ENCODE peak calls at places on chromosomes 12 and 14, in five cellular contexts. O is amniotic epithelial cell; N is stomach; F is activated CD4-positive, alpha-beta T cell treated with anti-CD3 and anti-CD28 coated beads, Interleukin-2, amount 50 U/mL, for 24 hours; C is Peyer's patch. Q is an unnamed sample.

GRCh38 chr12:554001-554285 is 94.2 kb downstream of the B4GALNT3 start:
- DNase-seq in O (no peak), F (no peak), C (no peak), N (no peak), Q (no peak)

GRCh38 chr14:104119119-104119699 is 19.2 kb upstream of the KIF26A start:
- DNase-seq in F (no peak), O (no peak), N (peak; percentile 23), C (no peak), Q (no peak)

GRCh38 chr14:73846944-73847343 is 4.7 kb upstream of the PTGR2 start:
- DNase-seq in C (no peak), N (no peak), O (no peak), F (no peak), Q (no peak)

GRCh38 chr14:103501041-103501870 is 21.4 kb downstream of the CKB start:
- DNase-seq in C (no peak), O (no peak), N (no peak), F (no peak), Q (no peak)

GRCh38 chr12:104669057-104669770 is 212.5 kb downstream of the CHST11 start:
- DNase-seq in N (peak; percentile 80), F (no peak), C (no peak), O (peak; percentile 51), Q (peak; percentile 81)

GRCh38 chr14:51342226-51342625 is 102.2 kb downstream of the TMX1 start:
- DNase-seq in F (no peak), N (no peak), C (no peak), O (peak; percentile 42), Q (peak; percentile 78)

GRCh38 chr14:33938131-33938949 is 12.5 kb downstream of the EGLN3 start:
- DNase-seq in F (no peak), C (no peak), N (peak; percentile 85), O (no peak), Q (peak; percentile 2)

GRCh38 chr12:82950362-82950761 is 263.7 kb downstream of the TMTC2 start:
- DNase-seq in C (no peak), F (no peak), O (no peak), N (no peak), Q (no peak)

GRCh38 chr12:104399750-104400612 is 56.8 kb upstream of the CHST11 start:
- DNase-seq in C (no peak), F (no peak), N (no peak), O (no peak), Q (no peak)

GRCh38 chr12:89225808-89226368 is 126.4 kb downstream of the DUSP6 start:
- DNase-seq in N (peak; percentile 62), O (peak; percentile 85), C (no peak), F (peak; percentile 33), Q (peak; percentile 74)

GRCh38 chr14:69853774-69854173 is 25.4 kb upstream of the SMOC1 start:
- DNase-seq in C (no peak), O (no peak), N (no peak), F (no peak), Q (no peak)

GRCh38 chr14:42110167-42110566 is 503.5 kb downstream of the LRFN5 start:
- DNase-seq in N (no peak), O (peak; percentile 62), C (no peak), F (no peak), Q (peak; percentile 64)

GRCh38 chr14:75022655-75023054 is 19.9 kb downstream of the EIF2B2 start:
- DNase-seq in F (no peak), O (no peak), N (no peak), C (no peak), Q (peak; percentile 32)

GRCh38 chr12:121610239-121611149 is 15.8 kb upstream of the ORAI1 start:
- DNase-seq in C (no peak), F (no peak), N (no peak), O (peak; percentile 35), Q (peak; percentile 33)

GRCh38 chr12:122841544-122842321 is 6.5 kb downstream of the HIP1R start:
- DNase-seq in O (no peak), N (peak; percentile 71), F (no peak), C (no peak), Q (peak; percentile 84)

GRCh38 chr12:63238892-63239291 is 87.9 kb upstream of the AVPR1A start:
- DNase-seq in C (no peak), O (no peak), F (no peak), N (no peak), Q (no peak)

GRCh38 chr12:19105468-19105867 is 24.1 kb upstream of the PLEKHA5 start:
- DNase-seq in N (no peak), C (no peak), O (no peak), F (no peak), Q (no peak)

GRCh38 chr14:70269582-70269981 is 80.8 kb upstream of the SLC8A3 start:
- DNase-seq in N (no peak), C (no peak), O (no peak), F (no peak), Q (no peak)